ENCODE peak calls at places on chromosomes 3 and 15, in ten cellular contexts. N, E, O, K, S, Q, X, Z, D and C are unnamed samples.

GRCh38 chr3:53694648-53695356 is 151.4 kb downstream of the CHDH start:
- DNase-seq in N (no peak), E (no peak), O (no peak), K (no peak), S (no peak), Q (no peak), X (no peak), Z (no peak), D (no peak), C (no peak)

GRCh38 chr3:128736598-128736997 is 10.6 kb downstream of the RAB7A start:
- DNase-seq in N (no peak), E (no peak), O (no peak), K (peak), S (no peak), Q (no peak), X (no peak), Z (no peak), D (no peak), C (peak)

GRCh38 chr3:29319262-29319661 is 38.4 kb downstream of the RBMS3 start:
- DNase-seq in N (no peak), E (no peak), O (no peak), K (no peak), S (no peak), Q (no peak), X (no peak), Z (no peak), D (no peak), C (no peak)

GRCh38 chr3:56192001-56192400 is 276.3 kb downstream of the ERC2 start:
- DNase-seq in N (no peak), E (no peak), O (no peak), K (no peak), S (no peak), Q (no peak), X (no peak), Z (no peak), D (no peak), C (no peak)

GRCh38 chr15:67914537-67915373 is 74.9 kb upstream of the RNU6-1 start:
- DNase-seq in N (peak), E (peak), O (peak), K (no peak), S (no peak), Q (no peak), X (no peak), Z (peak), D (peak), C (peak)

GRCh38 chr15:72787521-72787920 is 4.0 kb upstream of the ADPGK start:
- DNase-seq in N (no peak), E (no peak), O (no peak), K (no peak), S (no peak), Q (no peak), X (no peak), Z (no peak), D (no peak), C (no peak)

GRCh38 chr3:128427872-128428822 is 38.5 kb downstream of the DNAJB8 start:
- DNase-seq in N (no peak), E (no peak), O (no peak), K (no peak), S (no peak), Q (no peak), X (no peak), Z (peak), D (no peak), C (no peak)

GRCh38 chr15:88834211-88834812 is 31.1 kb downstream of the ACAN start:
- DNase-seq in N (peak), E (peak), O (peak), K (peak), S (no peak), Q (no peak), X (no peak), Z (no peak), D (no peak), C (peak)

GRCh38 chr3:81249540-81250029 is 511.9 kb downstream of the GBE1 start:
- DNase-seq in N (peak), E (no peak), O (no peak), K (peak), S (no peak), Q (no peak), X (no peak), Z (no peak), D (no peak), C (peak)

GRCh38 chr3:131047582-131047981 is 20.9 kb downstream of the NEK11 start:
- DNase-seq in N (no peak), E (no peak), O (no peak), K (no peak), S (no peak), Q (no peak), X (no peak), Z (no peak), D (no peak), C (no peak)